ENCODE peak calls at places on chromosomes 4 and X, in nine cellular contexts. One of them, this sample, is unnamed.

GRCh38 chrX:16786791-16787735 is 797 bp downstream of the TXLNG start:
- DNase-seq in tibial artery: peak; percentile 61
- DNase-seq in neural progenitor cell: peak; percentile 73
- DNase-seq in transverse colon: peak; percentile 38
- DNase-seq in effector memory CD4-positive, alpha-beta T cell: peak; percentile 20
- DNase-seq in GM06990: peak; percentile 67
- DNase-seq in heart right ventricle: peak; percentile 18
- DNase-seq in bronchial epithelial cell: no peak
- DNase-seq in MG63: peak; percentile 41
- DNase-seq in this sample: peak; percentile 82

GRCh38 chrX:30313322-30313721 is 4.1 kb upstream of the NR0B1 start:
- DNase-seq in transverse colon: no peak
- DNase-seq in heart right ventricle: no peak
- DNase-seq in MG63: no peak
- DNase-seq in GM06990: no peak
- DNase-seq in neural progenitor cell: no peak
- DNase-seq in effector memory CD4-positive, alpha-beta T cell: no peak
- DNase-seq in bronchial epithelial cell: no peak
- DNase-seq in tibial artery: no peak
- DNase-seq in this sample: no peak

GRCh38 chr4:142380052-142380598 is 466.0 kb downstream of the INPP4B start:
- DNase-seq in effector memory CD4-positive, alpha-beta T cell: no peak
- DNase-seq in MG63: no peak
- DNase-seq in heart right ventricle: no peak
- DNase-seq in bronchial epithelial cell: peak; percentile 68
- DNase-seq in neural progenitor cell: no peak
- DNase-seq in GM06990: no peak
- DNase-seq in tibial artery: no peak
- DNase-seq in transverse colon: no peak
- DNase-seq in this sample: no peak

GRCh38 chr4:96649536-96649935 is 809.6 kb downstream of the PDHA2 start:
- DNase-seq in effector memory CD4-positive, alpha-beta T cell: no peak
- DNase-seq in transverse colon: no peak
- DNase-seq in tibial artery: no peak
- DNase-seq in heart right ventricle: no peak
- DNase-seq in MG63: no peak
- DNase-seq in bronchial epithelial cell: peak; percentile 49
- DNase-seq in GM06990: no peak
- DNase-seq in neural progenitor cell: no peak
- DNase-seq in this sample: no peak

GRCh38 chr4:78775278-78776030 is 696 bp upstream of the BMP2K start:
- DNase-seq in heart right ventricle: peak; percentile 90
- DNase-seq in effector memory CD4-positive, alpha-beta T cell: peak; percentile 76
- DNase-seq in tibial artery: peak; percentile 94
- DNase-seq in neural progenitor cell: peak; percentile 89
- DNase-seq in transverse colon: peak; percentile 91
- DNase-seq in MG63: peak; percentile 74
- DNase-seq in bronchial epithelial cell: peak; percentile 51
- DNase-seq in GM06990: peak; percentile 94
- DNase-seq in this sample: peak; percentile 90

GRCh38 chr4:124420166-124420695 is 292.3 kb downstream of the ANKRD50 start:
- DNase-seq in neural progenitor cell: no peak
- DNase-seq in transverse colon: no peak
- DNase-seq in heart right ventricle: no peak
- DNase-seq in tibial artery: no peak
- DNase-seq in bronchial epithelial cell: no peak
- DNase-seq in effector memory CD4-positive, alpha-beta T cell: no peak
- DNase-seq in MG63: no peak
- DNase-seq in GM06990: no peak
- DNase-seq in this sample: no peak

GRCh38 chr4:79134767-79135166 is 191.1 kb downstream of the NAA11 start:
- DNase-seq in transverse colon: no peak
- DNase-seq in bronchial epithelial cell: no peak
- DNase-seq in MG63: no peak
- DNase-seq in GM06990: no peak
- DNase-seq in neural progenitor cell: no peak
- DNase-seq in tibial artery: no peak
- DNase-seq in effector memory CD4-positive, alpha-beta T cell: no peak
- DNase-seq in heart right ventricle: no peak
- DNase-seq in this sample: no peak

GRCh38 chr4:74653331-74654229 is 140.7 kb downstream of the BTC start:
- DNase-seq in tibial artery: no peak
- DNase-seq in heart right ventricle: no peak
- DNase-seq in transverse colon: no peak
- DNase-seq in GM06990: no peak
- DNase-seq in effector memory CD4-positive, alpha-beta T cell: no peak
- DNase-seq in neural progenitor cell: no peak
- DNase-seq in bronchial epithelial cell: no peak
- DNase-seq in MG63: no peak
- DNase-seq in this sample: no peak

GRCh38 chrX:152206426-152206825 is 68.0 kb upstream of the MAGEA10 start:
- DNase-seq in GM06990: no peak
- DNase-seq in tibial artery: no peak
- DNase-seq in heart right ventricle: no peak
- DNase-seq in neural progenitor cell: no peak
- DNase-seq in MG63: no peak
- DNase-seq in effector memory CD4-positive, alpha-beta T cell: no peak
- DNase-seq in transverse colon: no peak
- DNase-seq in bronchial epithelial cell: no peak
- DNase-seq in this sample: no peak

GRCh38 chr4:181254771-181255170 is 988.4 kb upstream of the TENM3 start:
- DNase-seq in transverse colon: no peak
- DNase-seq in MG63: no peak
- DNase-seq in neural progenitor cell: no peak
- DNase-seq in GM06990: no peak
- DNase-seq in effector memory CD4-positive, alpha-beta T cell: no peak
- DNase-seq in bronchial epithelial cell: no peak
- DNase-seq in tibial artery: no peak
- DNase-seq in heart right ventricle: no peak
- DNase-seq in this sample: no peak

GRCh38 chrX:136146614-136147319 is 566 bp upstream of the FHL1 start:
- DNase-seq in GM06990: no peak
- DNase-seq in heart right ventricle: peak; percentile 26
- DNase-seq in effector memory CD4-positive, alpha-beta T cell: no peak
- DNase-seq in MG63: peak; percentile 19
- DNase-seq in transverse colon: no peak
- DNase-seq in bronchial epithelial cell: no peak
- DNase-seq in tibial artery: no peak
- DNase-seq in neural progenitor cell: peak; percentile 49
- DNase-seq in this sample: peak; percentile 70

GRCh38 chrX:30971761-30972603 is 82.9 kb upstream of the TAB3 start:
- DNase-seq in MG63: peak; percentile 26
- DNase-seq in GM06990: no peak
- DNase-seq in neural progenitor cell: peak; percentile 56
- DNase-seq in tibial artery: no peak
- DNase-seq in transverse colon: peak; percentile 17
- DNase-seq in effector memory CD4-positive, alpha-beta T cell: no peak
- DNase-seq in bronchial epithelial cell: peak; percentile 19
- DNase-seq in heart right ventricle: no peak
- DNase-seq in this sample: peak; percentile 63

GRCh38 chr4:163544407-163545038 is 50.0 kb downstream of the TMA16 start:
- DNase-seq in neural progenitor cell: peak; percentile 83
- DNase-seq in heart right ventricle: peak; percentile 48
- DNase-seq in bronchial epithelial cell: peak; percentile 31
- DNase-seq in tibial artery: peak; percentile 71
- DNase-seq in GM06990: peak; percentile 54
- DNase-seq in transverse colon: peak; percentile 62
- DNase-seq in effector memory CD4-positive, alpha-beta T cell: peak; percentile 19
- DNase-seq in MG63: peak; percentile 50
- DNase-seq in this sample: peak; percentile 73

GRCh38 chrX:101507372-101507771 is 22.1 kb downstream of the ARMCX4 start:
- DNase-seq in heart right ventricle: no peak
- DNase-seq in bronchial epithelial cell: peak; percentile 81
- DNase-seq in GM06990: no peak
- DNase-seq in MG63: no peak
- DNase-seq in neural progenitor cell: no peak
- DNase-seq in transverse colon: no peak
- DNase-seq in tibial artery: no peak
- DNase-seq in effector memory CD4-positive, alpha-beta T cell: no peak
- DNase-seq in this sample: no peak

GRCh38 chr4:86927843-86928395 is 6.9 kb upstream of the AFF1 start:
- DNase-seq in tibial artery: no peak
- DNase-seq in heart right ventricle: no peak
- DNase-seq in transverse colon: peak; percentile 21
- DNase-seq in MG63: peak; percentile 62
- DNase-seq in neural progenitor cell: no peak
- DNase-seq in bronchial epithelial cell: peak; percentile 100
- DNase-seq in effector memory CD4-positive, alpha-beta T cell: no peak
- DNase-seq in GM06990: no peak
- DNase-seq in this sample: no peak

GRCh38 chr4:113411496-113411938 is 350.0 kb downstream of the CAMK2D start:
- DNase-seq in MG63: peak; percentile 5
- DNase-seq in transverse colon: no peak
- DNase-seq in bronchial epithelial cell: peak; percentile 95
- DNase-seq in heart right ventricle: no peak
- DNase-seq in neural progenitor cell: no peak
- DNase-seq in GM06990: no peak
- DNase-seq in tibial artery: no peak
- DNase-seq in effector memory CD4-positive, alpha-beta T cell: no peak
- DNase-seq in this sample: no peak

DNA sequence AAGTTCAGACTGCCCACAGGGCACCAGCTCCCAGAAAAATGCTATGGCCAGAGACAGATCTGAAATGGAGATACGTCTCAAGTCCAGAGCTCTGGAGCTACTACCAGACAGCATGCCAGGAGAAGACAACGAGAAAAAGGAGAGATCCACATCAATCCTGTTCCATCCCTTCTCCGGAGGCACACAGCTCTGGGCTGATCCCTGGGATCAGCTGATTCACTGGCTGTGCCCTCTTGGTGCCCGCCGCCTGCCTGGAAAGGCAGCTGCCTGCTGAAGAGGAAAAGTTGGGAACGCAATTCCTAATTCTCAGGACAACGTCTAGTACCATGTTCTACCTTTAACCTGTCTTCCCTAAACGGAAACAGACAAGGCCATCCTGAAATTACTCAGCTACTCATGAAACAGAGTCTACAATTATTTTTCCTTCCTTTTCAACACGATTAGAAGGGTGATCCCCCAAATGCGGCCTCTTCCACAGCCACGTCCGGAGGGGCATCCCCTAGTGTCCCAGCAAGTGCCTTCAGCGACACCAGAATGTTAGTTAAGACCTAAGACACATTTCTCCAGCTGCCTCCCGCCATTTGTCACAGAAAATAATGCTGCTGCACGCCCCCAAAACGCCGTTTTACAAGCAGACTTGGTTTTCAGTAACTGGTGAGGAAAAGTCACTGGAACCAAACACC is 2.4 kb downstream of the ZFYVE28 start:
- DNase-seq in MG63: no peak
- DNase-seq in heart right ventricle: no peak
- DNase-seq in tibial artery: no peak
- DNase-seq in neural progenitor cell: peak; percentile 6
- DNase-seq in bronchial epithelial cell: no peak
- DNase-seq in effector memory CD4-positive, alpha-beta T cell: no peak
- DNase-seq in transverse colon: no peak
- DNase-seq in GM06990: no peak
- DNase-seq in this sample: no peak
- H3K4me3 ChIP-seq in MG63: no peak overlapping the region
- H3K4me3 ChIP-seq in heart right ventricle: peak overlapping the region; percentile 68
- H3K4me3 ChIP-seq in tibial artery: peak overlapping the region; percentile 56
- H3K4me3 ChIP-seq in neural progenitor cell: peak overlapping the region; percentile 51
- H3K4me3 ChIP-seq in bronchial epithelial cell: no peak overlapping the region
- H3K4me3 ChIP-seq in effector memory CD4-positive, alpha-beta T cell: peak overlapping the region; percentile 58
- H3K4me3 ChIP-seq in transverse colon: peak overlapping the region; percentile 64
- H3K4me3 ChIP-seq in GM06990: peak overlapping the region; percentile 49
- H3K4me3 ChIP-seq in this sample: peak overlapping the region; percentile 50

DNA sequence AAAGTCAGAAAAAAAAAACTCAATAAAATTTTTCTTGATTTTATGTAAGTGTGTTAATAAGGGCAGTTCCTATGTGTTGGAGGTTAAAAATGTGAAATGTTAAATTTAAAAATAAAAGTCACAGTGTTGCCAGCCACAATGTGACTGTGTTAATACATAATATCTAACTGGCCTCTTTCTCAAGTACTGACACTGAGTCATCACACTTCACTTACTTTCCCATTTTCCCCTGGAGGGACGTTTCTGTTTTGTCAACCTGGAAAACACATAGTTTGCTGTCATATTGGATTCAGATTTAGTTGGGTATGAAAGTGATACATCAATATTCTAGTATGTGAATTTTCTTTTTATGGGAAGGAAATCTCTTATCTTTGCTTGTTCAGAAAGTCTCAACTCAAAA is 46.4 kb downstream of the ARHGEF38 start:
- DNase-seq in effector memory CD4-positive, alpha-beta T cell: no peak
- DNase-seq in heart right ventricle: no peak
- DNase-seq in bronchial epithelial cell: peak; percentile 78
- DNase-seq in neural progenitor cell: no peak
- DNase-seq in MG63: no peak
- DNase-seq in GM06990: no peak
- DNase-seq in tibial artery: no peak
- DNase-seq in transverse colon: no peak
- DNase-seq in this sample: no peak
- H3K36me3 ChIP-seq in effector memory CD4-positive, alpha-beta T cell: no peaks in the 10 kb centered on the region
- H3K36me3 ChIP-seq in heart right ventricle: no peaks in the 10 kb centered on the region
- H3K36me3 ChIP-seq in bronchial epithelial cell: no peaks in the 10 kb centered on the region
- H3K36me3 ChIP-seq in neural progenitor cell: no peaks in the 10 kb centered on the region
- H3K36me3 ChIP-seq in MG63: no peaks in the 10 kb centered on the region
- H3K36me3 ChIP-seq in GM06990: no peaks in the 10 kb centered on the region
- H3K36me3 ChIP-seq in tibial artery: no peaks in the 10 kb centered on the region
- H3K36me3 ChIP-seq in transverse colon: no peaks in the 10 kb centered on the region
- H3K36me3 ChIP-seq in this sample: no peaks in the 10 kb centered on the region

DNA sequence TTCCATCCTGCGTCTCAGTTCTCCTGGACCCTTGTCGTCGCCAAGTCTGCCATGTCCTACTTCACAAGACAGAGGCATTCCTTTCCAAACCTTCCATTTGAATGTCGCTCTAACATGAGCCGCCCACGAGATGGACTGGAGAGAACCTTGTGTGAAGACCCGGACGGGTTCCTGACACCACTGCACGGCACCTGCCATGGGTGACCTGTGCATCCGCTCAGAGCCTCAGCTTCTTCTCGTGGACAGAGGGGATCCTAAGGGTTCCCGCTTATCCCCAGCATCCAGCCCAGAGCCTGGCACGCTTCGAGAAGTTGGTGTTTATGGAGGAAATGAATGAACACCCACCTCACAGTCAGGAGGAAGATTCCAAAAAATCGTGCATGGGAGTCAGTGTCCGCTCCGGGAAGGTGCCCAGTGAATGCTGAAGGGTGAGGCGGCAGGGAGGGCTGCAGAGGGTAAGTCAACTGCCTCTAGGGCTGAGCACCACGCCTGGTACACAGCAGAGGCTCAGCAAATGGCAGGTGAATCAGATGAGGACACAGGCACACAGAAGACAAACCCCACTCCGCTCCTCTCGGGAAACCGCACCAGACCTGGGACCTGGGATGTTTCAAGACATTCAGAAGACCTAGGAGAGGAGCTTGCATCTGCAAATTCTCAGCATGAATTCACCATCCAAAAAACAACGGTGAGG is 52.6 kb downstream of the WFS1 start:
- DNase-seq in transverse colon: no peak
- DNase-seq in MG63: no peak
- DNase-seq in effector memory CD4-positive, alpha-beta T cell: no peak
- DNase-seq in tibial artery: no peak
- DNase-seq in neural progenitor cell: no peak
- DNase-seq in GM06990: no peak
- DNase-seq in heart right ventricle: no peak
- DNase-seq in bronchial epithelial cell: no peak
- DNase-seq in this sample: no peak
- H3K27me3 ChIP-seq in transverse colon: no peaks in the 10 kb centered on the region
- H3K27me3 ChIP-seq in MG63: no peaks in the 10 kb centered on the region
- H3K27me3 ChIP-seq in effector memory CD4-positive, alpha-beta T cell: no peaks in the 10 kb centered on the region
- H3K27me3 ChIP-seq in tibial artery: peaks cover 27% of the 10 kb centered on the region
- H3K27me3 ChIP-seq in neural progenitor cell: no peaks in the 10 kb centered on the region
- H3K27me3 ChIP-seq in GM06990: peaks cover 4% of the 10 kb centered on the region
- H3K27me3 ChIP-seq in heart right ventricle: peaks cover 4% of the 10 kb centered on the region
- H3K27me3 ChIP-seq in bronchial epithelial cell: no peaks in the 10 kb centered on the region
- H3K27me3 ChIP-seq in this sample: no peaks in the 10 kb centered on the region

GRCh38 chr4:52248836-52249235 is 197.7 kb downstream of the SPATA18 start:
- DNase-seq in transverse colon: no peak
- DNase-seq in bronchial epithelial cell: peak; percentile 75
- DNase-seq in MG63: peak; percentile 9
- DNase-seq in tibial artery: no peak
- DNase-seq in effector memory CD4-positive, alpha-beta T cell: no peak
- DNase-seq in GM06990: no peak
- DNase-seq in heart right ventricle: no peak
- DNase-seq in neural progenitor cell: no peak
- DNase-seq in this sample: no peak
- H3K4me3 ChIP-seq in transverse colon: no peak overlapping the region
- H3K4me3 ChIP-seq in bronchial epithelial cell: no peak overlapping the region
- H3K4me3 ChIP-seq in MG63: no peak overlapping the region
- H3K4me3 ChIP-seq in tibial artery: no peak overlapping the region
- H3K4me3 ChIP-seq in effector memory CD4-positive, alpha-beta T cell: no peak overlapping the region
- H3K4me3 ChIP-seq in GM06990: no peak overlapping the region
- H3K4me3 ChIP-seq in heart right ventricle: no peak overlapping the region
- H3K4me3 ChIP-seq in neural progenitor cell: no peak overlapping the region
- H3K4me3 ChIP-seq in this sample: no peak overlapping the region

This sample was measured in H7.